ENCODE peak calls at places on chromosomes 7 and 10, in four cellular contexts. X is hepatocyte, H is endothelial cell, I is pancreas. F is an unnamed sample.

GRCh38 chr10:79024296-79024695 is 44.5 kb upstream of the ZMIZ1 start:
- DNase-seq in X (no peak), I (peak; percentile 50), H (no peak), F (peak; percentile 36)

GRCh38 chr10:2619472-2619871 is 447.9 kb upstream of the PFKP start:
- DNase-seq in H (peak; percentile 41), X (peak; percentile 28), I (no peak), F (no peak)

GRCh38 chr10:63264852-63265617 is 131.9 kb downstream of the NRBF2 start:
- DNase-seq in H (no peak), I (no peak), X (peak; percentile 56), F (no peak)

GRCh38 chr10:91613411-91614253 is 19.2 kb downstream of the PPP1R3C start:
- DNase-seq in H (no peak), I (no peak), X (peak; percentile 60), F (no peak)

GRCh38 chr10:102283890-102284289 is 38.6 kb downstream of the GBF1 start:
- DNase-seq in I (no peak), X (no peak), H (no peak), F (no peak)

GRCh38 chr7:832968-833424 is 720 bp downstream of the SUN1 start:
- DNase-seq in X (no peak), I (no peak), H (no peak), F (no peak)

GRCh38 chr7:158362912-158363905 is 224.4 kb downstream of the PTPRN2 start:
- DNase-seq in I (peak; percentile 53), X (peak; percentile 33), H (no peak), F (no peak)

GRCh38 chr7:75536940-75537538 is 44.9 kb downstream of the SPDYE5 start:
- DNase-seq in X (no peak), I (no peak), H (no peak), F (no peak)

GRCh38 chr7:15889501-15889900 is 203.0 kb upstream of the MEOX2 start:
- DNase-seq in X (peak; percentile 14), I (no peak), H (peak; percentile 46), F (no peak)

GRCh38 chr10:70060389-70060788 is 7.7 kb downstream of the MACROH2A2 start:
- DNase-seq in I (no peak), X (no peak), H (no peak), F (no peak)

GRCh38 chr7:90222811-90223725 is 11.5 kb downstream of the STEAP2 start:
- DNase-seq in X (no peak), H (no peak), I (no peak), F (no peak)

GRCh38 chr10:75623310-75623940 is 192.0 kb downstream of the LRMDA start:
- DNase-seq in I (no peak), X (no peak), H (no peak), F (no peak)

GRCh38 chr7:36300696-36301350 is 88.8 kb upstream of the ANLN start:
- DNase-seq in H (no peak), X (no peak), I (no peak), F (no peak)

GRCh38 chr7:35725280-35725680 is 30.3 kb upstream of the HERPUD2 start:
- DNase-seq in X (no peak), I (no peak), H (no peak), F (no peak)

GRCh38 chr10:78944658-78945333 is 124.0 kb upstream of the ZMIZ1 start:
- DNase-seq in X (peak; percentile 85), I (no peak), H (no peak), F (peak; percentile 3)

GRCh38 chr7:31056775-31057346 is 4.8 kb downstream of the ADCYAP1R1 start:
- DNase-seq in I (no peak), X (no peak), H (no peak), F (no peak)
- TF ChIP-seq CTCF in I (no peak), X (no peak), H (no peak), F (no peak)

GRCh38 chr10:47269294-47269693 is 30.7 kb upstream of the GDF10 start:
- DNase-seq in H (no peak), I (no peak), X (no peak), F (no peak)
- TF ChIP-seq CTCF in H (peak; percentile 11), I (no peak), X (peak; percentile 10), F (no peak)

GRCh38 chr7:114540291-114540690 is 125.7 kb downstream of the FOXP2 start:
- DNase-seq in X (no peak), I (no peak), H (no peak), F (no peak)

GRCh38 chr7:114534957-114535356 is 120.3 kb downstream of the FOXP2 start:
- DNase-seq in X (no peak), I (no peak), H (no peak), F (no peak)

DNA sequence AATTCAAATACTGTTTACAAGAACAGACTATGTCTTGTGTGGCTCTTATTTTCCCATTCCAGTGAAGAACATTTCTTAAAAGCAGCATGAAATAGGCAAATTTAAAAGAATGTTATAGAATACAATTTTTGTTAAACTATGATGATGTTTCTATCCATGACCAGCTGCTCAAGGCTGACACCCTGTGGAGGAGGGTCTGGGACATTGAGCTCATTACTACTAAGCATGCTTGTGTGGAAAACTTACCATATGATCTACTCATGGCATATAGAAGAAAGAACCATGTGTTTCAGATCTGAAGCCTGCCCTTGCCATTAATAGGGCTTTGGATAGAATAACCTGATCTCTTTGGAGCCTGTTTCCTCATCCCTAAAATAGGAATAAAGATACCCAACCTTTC is 125.0 kb downstream of the FOXP2 start:
- DNase-seq in H (peak; percentile 15), I (no peak), X (peak; percentile 23), F (no peak)
- TF ChIP-seq CTCF in H (no peak), I (no peak), X (peak; percentile 39), F (no peak)

DNA sequence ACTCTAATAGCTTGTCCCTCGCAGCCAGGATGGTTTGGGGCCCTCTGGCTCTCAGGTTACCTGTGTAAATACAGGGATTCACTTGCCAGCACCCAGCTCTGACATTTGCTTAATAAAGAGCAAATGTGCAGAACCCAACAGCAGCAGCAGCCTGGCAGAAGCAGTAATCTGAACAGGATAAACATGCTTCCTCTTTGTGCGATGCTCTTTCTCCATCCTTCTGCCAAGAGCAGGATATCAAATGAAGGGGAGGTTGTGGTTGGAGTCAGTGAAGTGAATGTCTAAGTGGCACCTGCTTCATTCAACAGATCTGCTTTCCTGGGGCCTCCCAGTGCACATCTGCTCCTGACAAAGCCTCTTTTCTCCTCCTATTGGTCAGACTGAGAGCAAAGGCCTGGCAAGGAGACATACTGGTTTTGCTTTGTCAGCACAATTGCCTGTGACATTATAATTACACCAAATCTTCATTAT is 130.3 kb downstream of the NRF1 start:
- DNase-seq in I (no peak), X (peak; percentile 19), H (no peak), F (no peak)
- TF ChIP-seq CTCF in I (no peak), X (no peak), H (no peak), F (no peak)

GRCh38 chr7:84009051-84009450 is 185.5 kb downstream of the SEMA3A start:
- DNase-seq in H (no peak), X (no peak), I (no peak), F (no peak)

GRCh38 chr7:84017653-84018052 is 176.9 kb downstream of the SEMA3A start:
- DNase-seq in H (no peak), X (no peak), I (no peak), F (no peak)

DNA sequence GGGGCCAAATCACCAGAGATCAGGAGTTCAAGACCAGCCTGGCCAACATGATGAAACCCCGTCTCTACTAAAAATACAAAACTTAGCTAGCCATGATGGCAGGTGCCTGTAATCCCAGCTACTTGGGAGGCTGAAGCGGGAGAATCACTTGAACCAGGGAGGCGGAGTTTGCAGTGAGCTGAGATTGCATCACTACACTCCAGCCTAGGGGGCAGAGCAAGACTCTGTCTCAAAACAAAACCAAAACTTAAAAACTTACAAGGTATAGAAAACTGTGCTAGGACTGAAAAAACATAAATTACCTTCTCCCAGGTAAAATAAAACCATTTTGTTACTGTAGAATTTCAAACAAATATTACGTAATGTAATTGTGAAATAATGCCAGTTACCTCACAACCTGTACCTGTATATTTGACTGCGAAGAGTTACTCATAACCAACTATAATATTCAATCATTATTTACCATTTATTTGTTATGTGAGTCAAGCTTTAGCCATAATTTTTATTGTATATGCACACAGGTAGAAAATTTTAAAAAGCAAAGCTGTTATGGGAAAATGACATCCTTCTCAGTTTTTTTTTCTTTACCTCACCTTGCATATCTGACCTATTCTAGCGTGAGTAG is 180.9 kb downstream of the SEMA3A start:
- DNase-seq in H (no peak), X (no peak), I (no peak), F (peak; percentile 39)
- TF ChIP-seq CTCF in H (no peak), X (no peak), I (no peak), F (no peak)

DNA sequence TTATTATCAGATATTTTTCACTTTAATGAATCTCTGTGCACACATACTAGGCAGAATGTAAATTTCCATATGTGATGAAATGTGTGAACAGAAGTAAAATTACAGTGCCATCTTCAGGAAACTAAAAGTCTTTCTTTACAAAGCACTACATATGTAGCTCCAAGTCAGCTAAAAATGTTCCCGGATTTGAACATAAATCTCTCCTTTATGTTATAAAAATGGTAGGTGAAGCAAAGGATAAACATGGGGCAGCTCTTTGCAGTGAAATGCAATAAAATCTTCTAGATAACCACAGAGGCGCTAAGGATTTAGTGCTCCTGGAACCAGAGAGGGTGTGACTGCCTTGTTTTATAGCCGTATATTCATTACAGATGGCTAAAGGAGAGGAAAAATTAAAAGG is 104.9 kb upstream of the C7orf33 start:
- DNase-seq in H (no peak), I (no peak), X (peak; percentile 18), F (no peak)
- TF ChIP-seq CTCF in H (no peak), I (no peak), X (peak; percentile 55), F (no peak)

GRCh38 chr7:120981117-120981516 is 7.4 kb upstream of the CPED1 start:
- DNase-seq in H (no peak), I (no peak), X (no peak), F (no peak)

GRCh38 chr7:120979765-120980499 is 8.6 kb upstream of the CPED1 start:
- DNase-seq in I (no peak), H (no peak), X (no peak), F (no peak)

GRCh38 chr7:120984406-120984805 is 4.1 kb upstream of the CPED1 start:
- DNase-seq in I (no peak), X (no peak), H (no peak), F (no peak)

GRCh38 chr7:120985130-120985758 is 3.3 kb upstream of the CPED1 start:
- DNase-seq in X (no peak), H (no peak), I (no peak), F (no peak)

DNA sequence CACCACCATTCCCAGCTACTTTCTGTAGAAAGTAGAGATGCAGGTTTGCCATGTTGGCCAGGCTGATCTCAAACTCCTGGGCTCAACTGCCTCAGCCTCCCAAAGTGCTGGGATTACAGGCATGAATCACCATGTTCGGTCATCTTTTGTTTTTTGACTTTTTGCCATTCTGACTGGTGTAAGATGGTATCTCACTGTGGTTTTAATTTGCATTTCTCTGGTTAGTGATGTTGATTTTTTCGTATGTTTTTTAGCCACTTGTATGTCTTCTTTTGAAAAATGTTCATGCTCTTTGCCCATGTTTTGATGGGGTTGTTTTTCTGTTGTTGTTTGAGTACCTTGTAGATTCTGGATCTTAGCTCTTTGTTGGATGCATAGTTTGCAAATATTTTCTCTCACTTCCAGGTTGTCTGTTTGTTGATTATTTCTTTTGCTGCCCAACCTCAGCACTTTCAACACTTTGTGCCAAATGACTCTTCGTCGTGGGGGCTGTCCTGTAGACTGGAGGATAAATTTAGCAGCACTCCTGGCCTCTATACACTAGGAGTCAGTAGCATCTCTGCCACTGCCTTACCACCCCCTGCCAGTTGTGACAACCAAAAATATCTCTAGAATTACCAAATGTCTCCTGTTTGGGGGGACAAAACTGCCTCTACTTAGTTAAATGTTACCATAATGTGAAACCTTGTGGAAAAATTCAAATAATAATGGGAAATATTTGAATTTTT is 6.5 kb upstream of the CPED1 start:
- DNase-seq in X (no peak), H (no peak), I (no peak), F (no peak)
- TF ChIP-seq CTCF in X (no peak), H (no peak), I (no peak), F (no peak)

F was measured in lower lobe of right lung.